ENCODE peak calls at places on chromosomes 12 and 14, in nine cellular contexts. Z is colonic mucosa, X is fibroblast of mammary gland, B is GM12864, N is coronary artery, O is AG04449, K is RWPE2, V is BJ, C is thoracic aorta. G is an unnamed sample.
A peak's percentile ranks its signal among the peaks of the same experiment; 100 is the strongest.

GRCh38 chr14:101961746-101962502 is 2.4 kb upstream of the DYNC1H1 start:
- DNase-seq in Z (no peak), X (no peak), B (no peak), N (peak; percentile 41), O (no peak), K (no peak), V (no peak), C (no peak), G (no peak)

GRCh38 chr12:49637401-49637800 is 14.0 kb downstream of the PRPF40B start:
- DNase-seq in Z (no peak), X (no peak), B (no peak), N (peak; percentile 70), O (no peak), K (no peak), V (no peak), C (no peak), G (no peak)

GRCh38 chr12:12449533-12450025 is 92.7 kb downstream of the BORCS5 start:
- DNase-seq in Z (no peak), X (peak; percentile 49), B (no peak), N (no peak), O (no peak), K (no peak), V (no peak), C (peak; percentile 6), G (no peak)

GRCh38 chr12:127785535-127785934 is 481.4 kb upstream of the TMEM132C start:
- DNase-seq in Z (no peak), X (peak; percentile 80), B (no peak), N (no peak), O (peak; percentile 14), K (no peak), V (peak; percentile 54), C (no peak), G (peak; percentile 61)

GRCh38 chr12:112714166-112714565 is 77.4 kb upstream of the RPH3A start:
- DNase-seq in Z (no peak), X (no peak), B (no peak), N (no peak), O (no peak), K (no peak), V (no peak), C (no peak), G (no peak)

GRCh38 chr12:87556985-87557384 is 472.2 kb downstream of the C12orf50 start:
- DNase-seq in Z (no peak), X (no peak), B (no peak), N (no peak), O (no peak), K (no peak), V (no peak), C (no peak), G (no peak)

GRCh38 chr12:52093346-52093745 is 13.8 kb downstream of the SMIM41 start:
- DNase-seq in Z (no peak), X (no peak), B (no peak), N (no peak), O (no peak), K (no peak), V (no peak), C (no peak), G (no peak)

GRCh38 chr14:24135584-24135833 is 485 bp upstream of the PSME1 start:
- DNase-seq in Z (no peak), X (no peak), B (no peak), N (no peak), O (no peak), K (no peak), V (no peak), C (no peak), G (no peak)

GRCh38 chr12:69657376-69658137 is 41.5 kb downstream of the BEST3 start:
- DNase-seq in Z (no peak), X (peak; percentile 23), B (no peak), N (no peak), O (no peak), K (no peak), V (no peak), C (no peak), G (peak; percentile 55)

DNA sequence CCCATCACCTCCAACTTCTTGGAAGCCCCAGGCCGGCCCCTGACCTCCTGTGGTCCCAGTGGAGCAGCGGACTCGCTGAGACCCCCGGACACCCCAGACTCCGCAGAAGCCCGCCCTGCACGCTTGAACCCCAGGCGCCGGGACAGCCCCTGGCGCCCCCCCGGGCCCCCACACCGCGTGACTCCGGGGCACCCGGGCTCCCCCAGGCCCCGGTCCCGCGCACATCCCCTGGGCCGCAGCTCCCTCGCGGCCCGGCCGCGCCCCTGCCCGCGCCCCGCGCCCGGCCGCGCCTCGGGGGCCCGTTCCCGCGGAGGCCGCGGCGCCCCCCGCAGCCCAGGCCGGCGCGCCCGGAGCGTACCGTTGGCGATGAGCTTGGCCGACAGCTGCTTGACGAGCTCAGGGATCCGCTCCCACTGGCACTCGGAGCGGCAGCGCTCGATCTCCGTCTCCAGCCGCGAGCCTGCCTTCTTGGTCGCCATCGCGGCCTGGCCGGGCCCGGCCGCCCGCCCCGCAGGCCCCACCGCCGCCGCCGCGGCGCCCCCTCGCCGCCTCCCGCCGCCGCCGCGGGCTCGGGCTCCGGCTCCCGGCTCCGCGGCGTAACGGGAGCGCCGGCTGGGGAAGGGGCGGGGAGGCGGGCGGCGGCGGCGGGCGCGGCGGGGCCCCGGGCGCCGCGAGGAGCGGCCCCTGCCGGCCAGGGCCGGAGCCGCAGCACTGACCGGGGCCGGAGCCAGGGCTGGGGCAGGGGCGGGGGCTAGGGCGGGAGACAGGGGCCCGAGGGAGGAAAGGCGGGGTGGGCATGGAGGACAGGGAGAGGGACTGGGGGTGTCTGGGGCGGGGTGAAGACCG is at the start of gene TTC7B:
- DNase-seq in Z (no peak), X (no peak), B (no peak), N (no peak), O (no peak), K (no peak), V (no peak), C (no peak), G (no peak)
- H3K4me3 ChIP-seq in Z (peak within 1 kb of the TSS; percentile 29), X (peak within 1 kb of the TSS; percentile 74), B (peak within 1 kb of the TSS; percentile 29), N (peak within 1 kb of the TSS; percentile 91), O (peak within 1 kb of the TSS; percentile 73), K (peak within 1 kb of the TSS; percentile 47), V (peak within 1 kb of the TSS; percentile 62), C (peak within 1 kb of the TSS; percentile 85), G (peak within 1 kb of the TSS; percentile 74)

GRCh38 chr14:75141967-75142366 is 15.1 kb upstream of the NEK9 start:
- DNase-seq in Z (no peak), X (peak; percentile 53), B (no peak), N (no peak), O (no peak), K (no peak), V (no peak), C (no peak), G (peak; percentile 38)
- TF ChIP-seq CTCF in Z (peak; percentile 26), X (peak; percentile 49), B (peak; percentile 35), N (no peak), O (peak; percentile 28), K (peak; percentile 43), V (peak; percentile 50), C (no peak), G (peak; percentile 69)

DNA sequence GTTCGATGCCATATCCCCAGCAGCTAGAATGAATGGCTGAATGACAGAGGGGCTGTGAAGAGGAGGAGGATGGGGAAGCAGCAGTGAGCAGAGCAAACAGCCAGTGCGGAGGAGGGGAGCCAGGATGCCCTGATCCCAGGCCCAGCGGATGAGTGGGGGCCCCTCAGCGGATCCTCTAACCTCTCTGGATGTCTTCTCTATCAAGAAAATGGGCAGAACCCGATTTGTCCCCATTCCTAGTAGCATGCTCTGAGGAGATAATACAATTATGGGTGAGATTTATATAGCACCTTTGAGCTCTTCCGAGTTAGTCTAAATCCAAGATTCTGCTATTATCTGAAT is 30.0 kb upstream of the RPLP0 start:
- DNase-seq in Z (no peak), X (no peak), B (no peak), N (no peak), O (no peak), K (no peak), V (no peak), C (no peak), G (no peak)
- H3K4me3 ChIP-seq in Z (no peak overlapping the region), X (peak overlapping the region; percentile 26), B (no peak overlapping the region), N (peak overlapping the region; percentile 46), O (peak overlapping the region; percentile 37), K (no peak overlapping the region), V (no peak overlapping the region), C (peak overlapping the region; percentile 44), G (peak overlapping the region; percentile 26)

GRCh38 chr12:47990351-47991105 is 13.7 kb downstream of the COL2A1 start:
- DNase-seq in Z (no peak), X (peak; percentile 12), B (peak; percentile 72), N (no peak), O (no peak), K (no peak), V (no peak), C (no peak), G (no peak)
- TF ChIP-seq CTCF in Z (no peak), X (no peak), B (no peak), N (no peak), O (no peak), K (no peak), V (no peak), C (no peak), G (no peak)

DNA sequence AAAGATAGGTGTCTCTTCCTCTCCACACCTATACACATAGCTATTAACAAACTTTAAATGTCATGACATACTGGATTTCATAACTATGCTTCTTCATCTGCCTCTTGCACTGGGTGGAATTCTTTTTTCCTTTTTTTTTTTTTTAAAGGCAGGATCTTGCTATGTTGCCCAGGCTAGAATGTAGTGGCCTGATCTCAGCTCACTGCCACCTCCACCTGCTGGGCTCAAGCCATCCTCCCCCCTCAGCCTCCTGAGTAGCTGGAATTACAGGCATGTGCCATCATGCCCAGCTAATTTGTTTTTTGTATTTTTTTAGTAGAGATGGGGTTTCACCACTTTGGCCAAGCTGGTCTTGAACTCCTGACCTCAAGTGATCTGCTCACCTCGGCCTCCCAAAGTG is 4.8 kb downstream of the MRPL51 start:
- DNase-seq in Z (no peak), X (no peak), B (no peak), N (no peak), O (no peak), K (no peak), V (no peak), C (no peak), G (no peak)
- H3K4me3 ChIP-seq in Z (no peak overlapping the region), X (no peak overlapping the region), B (no peak overlapping the region), N (no peak overlapping the region), O (no peak overlapping the region), K (no peak overlapping the region), V (no peak overlapping the region), C (no peak overlapping the region), G (no peak overlapping the region)

GRCh38 chr14:91521058-91521721 is 11.1 kb upstream of the PPP4R3A start:
- DNase-seq in Z (no peak), X (no peak), B (no peak), N (no peak), O (no peak), K (no peak), V (no peak), C (no peak), G (no peak)

GRCh38 chr14:91519239-91520036 is 9.3 kb upstream of the PPP4R3A start:
- DNase-seq in Z (no peak), X (no peak), B (no peak), N (no peak), O (no peak), K (no peak), V (no peak), C (no peak), G (no peak)

GRCh38 chr14:91520138-91520537 is 10.0 kb upstream of the PPP4R3A start:
- DNase-seq in Z (no peak), X (no peak), B (no peak), N (no peak), O (no peak), K (no peak), V (no peak), C (no peak), G (no peak)

GRCh38 chr14:91523972-91524371 is 13.9 kb upstream of the PPP4R3A start:
- DNase-seq in Z (no peak), X (no peak), B (no peak), N (no peak), O (no peak), K (no peak), V (no peak), C (no peak), G (no peak)
- TF ChIP-seq CTCF in Z (no peak), X (no peak), B (peak; percentile 7), N (no peak), O (no peak), K (no peak), V (no peak), C (no peak), G (no peak)

G was measured in brain microvascular endothelial cell.